ENCODE peak calls at places on chromosomes 5 and 9, in six cellular contexts. One of them, this sample, is unnamed. For H3K4me1, the result is how much of the 10 kb centered on the place peaks cover.

GRCh38 chr9:115627511-115627910 is 509.6 kb upstream of the TNC start:
- DNase-seq in CD4-positive, alpha-beta memory T cell: no peak
- DNase-seq in OCI-LY7: no peak
- DNase-seq in uterus: no peak
- DNase-seq in breast epithelium: no peak
- DNase-seq in A549: no peak
- DNase-seq in this sample: no peak

GRCh38 chr9:126147186-126147585 is 179.4 kb upstream of the MVB12B start:
- DNase-seq in CD4-positive, alpha-beta memory T cell: no peak
- DNase-seq in OCI-LY7: no peak
- DNase-seq in uterus: no peak
- DNase-seq in breast epithelium: no peak
- DNase-seq in A549: no peak
- DNase-seq in this sample: no peak

GRCh38 chr9:16668906-16669305 is 201.6 kb downstream of the BNC2 start:
- DNase-seq in CD4-positive, alpha-beta memory T cell: no peak
- DNase-seq in OCI-LY7: no peak
- DNase-seq in uterus: no peak
- DNase-seq in breast epithelium: no peak
- DNase-seq in A549: no peak
- DNase-seq in this sample: no peak

GRCh38 chr5:132209131-132209530 is 18.5 kb downstream of the P4HA2 start:
- DNase-seq in CD4-positive, alpha-beta memory T cell: no peak
- DNase-seq in OCI-LY7: no peak
- DNase-seq in uterus: no peak
- DNase-seq in breast epithelium: no peak
- DNase-seq in A549: no peak
- DNase-seq in this sample: no peak

GRCh38 chr5:74034738-74035137 is 408.7 kb downstream of the ARHGEF28 start:
- DNase-seq in CD4-positive, alpha-beta memory T cell: no peak
- DNase-seq in OCI-LY7: no peak
- DNase-seq in uterus: no peak
- DNase-seq in breast epithelium: peak
- DNase-seq in A549: no peak
- DNase-seq in this sample: no peak

GRCh38 chr5:88390007-88390385 is 121.4 kb upstream of the TMEM161B start:
- DNase-seq in CD4-positive, alpha-beta memory T cell: no peak
- DNase-seq in OCI-LY7: no peak
- DNase-seq in uterus: no peak
- DNase-seq in breast epithelium: no peak
- DNase-seq in A549: no peak
- DNase-seq in this sample: no peak

GRCh38 chr9:81849631-81850259 is 78.5 kb upstream of the SPATA31D4 start:
- DNase-seq in CD4-positive, alpha-beta memory T cell: no peak
- DNase-seq in OCI-LY7: no peak
- DNase-seq in uterus: no peak
- DNase-seq in breast epithelium: no peak
- DNase-seq in A549: no peak
- DNase-seq in this sample: no peak

GRCh38 chr5:1180841-1181271 is 20.5 kb upstream of the SLC6A19 start:
- DNase-seq in CD4-positive, alpha-beta memory T cell: no peak
- DNase-seq in OCI-LY7: no peak
- DNase-seq in uterus: no peak
- DNase-seq in breast epithelium: no peak
- DNase-seq in A549: no peak
- DNase-seq in this sample: no peak

GRCh38 chr5:321233-321725 is at the start of gene AHRR:
- DNase-seq in CD4-positive, alpha-beta memory T cell: no peak
- DNase-seq in OCI-LY7: no peak
- DNase-seq in uterus: no peak
- DNase-seq in breast epithelium: no peak
- DNase-seq in A549: peak
- DNase-seq in this sample: no peak

GRCh38 chr5:135843571-135844337 is 9.3 kb downstream of the SLC25A48 start:
- DNase-seq in CD4-positive, alpha-beta memory T cell: no peak
- DNase-seq in OCI-LY7: no peak
- DNase-seq in uterus: no peak
- DNase-seq in breast epithelium: no peak
- DNase-seq in A549: no peak
- DNase-seq in this sample: no peak

GRCh38 chr9:13939129-13939528 is 374.8 kb downstream of the NFIB start:
- DNase-seq in CD4-positive, alpha-beta memory T cell: no peak
- DNase-seq in OCI-LY7: no peak
- DNase-seq in uterus: no peak
- DNase-seq in breast epithelium: no peak
- DNase-seq in A549: no peak
- DNase-seq in this sample: no peak

GRCh38 chr9:125850763-125851162 is 103.6 kb downstream of the PBX3 start:
- DNase-seq in CD4-positive, alpha-beta memory T cell: no peak
- DNase-seq in OCI-LY7: no peak
- DNase-seq in uterus: no peak
- DNase-seq in breast epithelium: no peak
- DNase-seq in A549: no peak
- DNase-seq in this sample: no peak

GRCh38 chr9:93010056-93010455 is 48.4 kb upstream of the SUSD3 start:
- DNase-seq in CD4-positive, alpha-beta memory T cell: no peak
- DNase-seq in OCI-LY7: no peak
- DNase-seq in uterus: no peak
- DNase-seq in breast epithelium: no peak
- DNase-seq in A549: no peak
- DNase-seq in this sample: no peak

GRCh38 chr5:149268928-149269557 is 2.6 kb upstream of the AFAP1L1 start:
- DNase-seq in CD4-positive, alpha-beta memory T cell: peak
- DNase-seq in OCI-LY7: peak
- DNase-seq in uterus: no peak
- DNase-seq in breast epithelium: no peak
- DNase-seq in A549: peak
- DNase-seq in this sample: no peak

GRCh38 chr5:55173696-55174101 is 722 bp upstream of the CDC20B start:
- DNase-seq in CD4-positive, alpha-beta memory T cell: peak
- DNase-seq in OCI-LY7: no peak
- DNase-seq in uterus: no peak
- DNase-seq in breast epithelium: no peak
- DNase-seq in A549: no peak
- DNase-seq in this sample: no peak

GRCh38 chr5:179206366-179206765 is 138.9 kb downstream of the ADAMTS2 start:
- DNase-seq in CD4-positive, alpha-beta memory T cell: no peak
- DNase-seq in OCI-LY7: no peak
- DNase-seq in uterus: no peak
- DNase-seq in breast epithelium: no peak
- DNase-seq in A549: no peak
- DNase-seq in this sample: no peak

GRCh38 chr5:112867411-112867810 is 6.3 kb downstream of the SRP19 start:
- DNase-seq in CD4-positive, alpha-beta memory T cell: no peak
- DNase-seq in OCI-LY7: no peak
- DNase-seq in uterus: no peak
- DNase-seq in breast epithelium: no peak
- DNase-seq in A549: no peak
- DNase-seq in this sample: no peak

GRCh38 chr5:161042862-161043261 is 190.9 kb upstream of the ATP10B start:
- DNase-seq in CD4-positive, alpha-beta memory T cell: no peak
- DNase-seq in OCI-LY7: no peak
- DNase-seq in uterus: no peak
- DNase-seq in breast epithelium: no peak
- DNase-seq in A549: no peak
- DNase-seq in this sample: no peak

GRCh38 chr9:77488439-77489126 is 159.5 kb downstream of the GNA14 start:
- DNase-seq in CD4-positive, alpha-beta memory T cell: no peak
- DNase-seq in OCI-LY7: peak
- DNase-seq in uterus: no peak
- DNase-seq in breast epithelium: no peak
- DNase-seq in A549: no peak
- DNase-seq in this sample: no peak

GRCh38 chr5:33315170-33315569 is 125.6 kb upstream of the TARS1 start:
- DNase-seq in CD4-positive, alpha-beta memory T cell: no peak
- DNase-seq in OCI-LY7: no peak
- DNase-seq in uterus: no peak
- DNase-seq in breast epithelium: no peak
- DNase-seq in A549: no peak
- DNase-seq in this sample: no peak

GRCh38 chr9:122346478-122347347 is 24.1 kb upstream of the PTGS1 start:
- DNase-seq in CD4-positive, alpha-beta memory T cell: no peak
- DNase-seq in OCI-LY7: no peak
- DNase-seq in uterus: peak
- DNase-seq in breast epithelium: peak
- DNase-seq in A549: peak
- DNase-seq in this sample: no peak

GRCh38 chr5:2914991-2915484 is 163.6 kb upstream of the IRX2 start:
- DNase-seq in CD4-positive, alpha-beta memory T cell: no peak
- DNase-seq in OCI-LY7: no peak
- DNase-seq in uterus: no peak
- DNase-seq in breast epithelium: no peak
- DNase-seq in A549: no peak
- DNase-seq in this sample: no peak

DNA sequence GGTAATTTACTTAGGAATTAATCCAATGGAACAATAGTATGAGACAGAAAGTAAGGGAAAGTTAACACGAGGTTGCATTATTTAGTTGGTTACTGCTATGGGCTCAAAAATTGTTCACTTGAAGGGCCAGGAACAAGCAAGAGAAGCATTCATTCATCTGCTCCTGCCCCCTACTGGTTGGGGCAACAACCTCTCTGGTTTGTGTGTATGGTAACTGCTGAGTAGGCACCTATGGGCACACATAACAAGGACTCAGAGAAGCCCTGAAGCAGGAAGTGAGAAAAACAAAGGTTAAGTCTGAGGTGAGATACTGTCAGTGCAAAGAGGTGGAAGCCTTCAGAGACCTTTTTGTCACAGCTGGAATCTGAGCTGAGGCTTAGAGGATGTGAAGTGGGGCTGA is 34.4 kb upstream of the RANBP6 start:
- DNase-seq in CD4-positive, alpha-beta memory T cell: peak
- DNase-seq in OCI-LY7: peak
- DNase-seq in uterus: no peak
- DNase-seq in breast epithelium: no peak
- DNase-seq in A549: no peak
- DNase-seq in this sample: no peak
- H3K4me1 ChIP-seq in CD4-positive, alpha-beta memory T cell: under half
- H3K4me1 ChIP-seq in OCI-LY7: under half
- H3K4me1 ChIP-seq in uterus: under half
- H3K4me1 ChIP-seq in breast epithelium: under half
- H3K4me1 ChIP-seq in A549: under half
- H3K4me1 ChIP-seq in this sample: under half

DNA sequence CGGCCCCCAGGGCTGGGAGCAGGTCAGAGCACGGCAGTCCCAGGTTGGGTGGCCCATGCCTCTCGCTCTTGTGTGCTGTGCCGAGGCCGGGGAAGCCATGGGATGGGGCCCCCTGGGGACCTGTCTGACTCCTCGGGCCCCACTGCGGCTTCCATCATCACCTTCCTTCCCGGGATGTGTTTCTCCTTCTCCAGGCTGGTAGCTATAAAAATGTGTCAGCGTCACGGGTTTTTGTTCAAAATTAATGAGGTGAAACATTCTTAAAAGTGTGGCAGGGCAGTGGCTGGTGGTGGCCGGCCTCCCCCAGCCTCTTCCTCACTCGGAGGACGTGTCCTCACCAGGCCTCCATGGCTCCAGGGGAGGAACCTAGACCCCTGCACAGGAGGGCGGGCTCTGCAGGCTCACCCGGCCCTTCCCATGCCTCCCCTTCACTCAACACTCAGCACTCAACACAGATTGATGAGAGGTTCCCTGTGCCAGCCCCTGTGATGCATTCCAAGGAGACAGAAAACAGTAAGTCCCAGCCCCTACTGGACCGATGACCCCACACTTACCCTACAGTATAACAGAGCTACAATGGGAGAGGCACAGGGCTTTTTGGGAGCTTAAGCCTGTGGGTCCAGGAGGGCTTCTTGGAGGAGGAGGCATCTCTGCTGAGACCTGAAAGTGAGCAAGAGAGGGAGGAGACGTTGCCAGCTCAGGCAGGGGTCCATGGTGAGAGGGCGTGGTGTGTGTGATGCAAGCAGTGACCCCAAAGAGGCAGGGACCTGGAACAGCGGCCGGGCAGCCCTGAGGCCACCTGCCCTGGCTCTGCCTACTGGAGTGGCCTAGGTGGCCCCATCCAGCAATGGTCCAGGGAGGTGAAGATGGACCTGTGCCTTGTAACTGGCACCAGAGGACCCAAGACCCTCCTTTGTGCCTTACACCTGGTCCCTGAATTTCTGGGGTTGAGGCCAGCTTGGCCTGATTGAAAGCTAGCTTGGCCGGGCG is 43.1 kb downstream of the PTGES start:
- DNase-seq in CD4-positive, alpha-beta memory T cell: no peak
- DNase-seq in OCI-LY7: no peak
- DNase-seq in uterus: no peak
- DNase-seq in breast epithelium: no peak
- DNase-seq in A549: no peak
- DNase-seq in this sample: no peak
- H3K27ac ChIP-seq in CD4-positive, alpha-beta memory T cell: no peak
- H3K27ac ChIP-seq in OCI-LY7: no peak
- H3K27ac ChIP-seq in uterus: no peak
- H3K27ac ChIP-seq in breast epithelium: peak
- H3K27ac ChIP-seq in A549: no peak
- H3K27ac ChIP-seq in this sample: no peak

GRCh38 chr5:124741711-124742496 is 4.5 kb downstream of the ZNF608 start:
- DNase-seq in CD4-positive, alpha-beta memory T cell: no peak
- DNase-seq in OCI-LY7: peak
- DNase-seq in uterus: no peak
- DNase-seq in breast epithelium: no peak
- DNase-seq in A549: no peak
- DNase-seq in this sample: no peak

GRCh38 chr5:124742521-124742920 is 3.9 kb downstream of the ZNF608 start:
- DNase-seq in CD4-positive, alpha-beta memory T cell: no peak
- DNase-seq in OCI-LY7: no peak
- DNase-seq in uterus: no peak
- DNase-seq in breast epithelium: no peak
- DNase-seq in A549: no peak
- DNase-seq in this sample: no peak

GRCh38 chr5:124744170-124744911 is 2.1 kb downstream of the ZNF608 start:
- DNase-seq in CD4-positive, alpha-beta memory T cell: no peak
- DNase-seq in OCI-LY7: peak
- DNase-seq in uterus: peak
- DNase-seq in breast epithelium: peak
- DNase-seq in A549: no peak
- DNase-seq in this sample: no peak

GRCh38 chr5:124742983-124743533 is 3.4 kb downstream of the ZNF608 start:
- DNase-seq in CD4-positive, alpha-beta memory T cell: no peak
- DNase-seq in OCI-LY7: peak
- DNase-seq in uterus: peak
- DNase-seq in breast epithelium: peak
- DNase-seq in A549: no peak
- DNase-seq in this sample: no peak

GRCh38 chr5:124743534-124744169 is 2.8 kb downstream of the ZNF608 start:
- DNase-seq in CD4-positive, alpha-beta memory T cell: no peak
- DNase-seq in OCI-LY7: peak
- DNase-seq in uterus: no peak
- DNase-seq in breast epithelium: no peak
- DNase-seq in A549: no peak
- DNase-seq in this sample: no peak
- H3K4me1 ChIP-seq in CD4-positive, alpha-beta memory T cell: under half
- H3K4me1 ChIP-seq in OCI-LY7: under half
- H3K4me1 ChIP-seq in uterus: under half
- H3K4me1 ChIP-seq in breast epithelium: under half
- H3K4me1 ChIP-seq in A549: under half
- H3K4me1 ChIP-seq in this sample: under half

DNA sequence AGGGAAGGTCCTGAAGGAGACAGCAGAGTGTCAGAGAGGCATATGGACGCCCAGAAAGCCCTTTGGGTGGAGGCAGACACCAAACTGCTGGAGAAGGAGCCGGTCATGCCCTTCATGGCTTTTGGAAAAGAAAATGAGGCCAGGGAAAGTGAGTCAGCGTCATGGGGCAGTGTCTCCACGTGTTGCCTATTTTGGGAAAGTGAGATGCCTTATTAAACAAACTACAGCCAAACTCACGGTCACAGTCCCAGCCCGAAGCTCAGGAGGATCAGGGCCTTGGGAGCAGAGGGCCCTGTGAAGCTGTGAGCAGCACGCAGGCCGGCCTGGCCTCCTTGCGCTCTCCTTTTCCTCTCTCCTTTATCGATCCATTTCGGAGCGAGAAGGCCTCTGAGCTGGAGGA is 25.0 kb downstream of the RGS3 start:
- DNase-seq in CD4-positive, alpha-beta memory T cell: no peak
- DNase-seq in OCI-LY7: no peak
- DNase-seq in uterus: no peak
- DNase-seq in breast epithelium: no peak
- DNase-seq in A549: no peak
- DNase-seq in this sample: no peak
- H3K27ac ChIP-seq in CD4-positive, alpha-beta memory T cell: no peak
- H3K27ac ChIP-seq in OCI-LY7: no peak
- H3K27ac ChIP-seq in uterus: no peak
- H3K27ac ChIP-seq in breast epithelium: no peak
- H3K27ac ChIP-seq in A549: no peak
- H3K27ac ChIP-seq in this sample: no peak